ENCODE peak calls at places on chromosome 2, in five cellular contexts. J, R, K, X and W are unnamed samples.

GRCh38 chr2:197121255-197121654 is 189.3 kb downstream of the ANKRD44 start:
- DNase-seq in J (no peak), R (no peak), K (no peak), X (no peak), W (no peak)

GRCh38 chr2:239937866-239938640 is 87.1 kb downstream of the NDUFA10 start:
- DNase-seq in J (no peak), R (no peak), K (peak; percentile 3), X (no peak), W (peak; percentile 49)

GRCh38 chr2:215503381-215503780 is 67.5 kb upstream of the FN1 start:
- DNase-seq in J (no peak), R (no peak), K (no peak), X (no peak), W (no peak)

GRCh38 chr2:37553411-37554156 is 117.9 kb downstream of the CDC42EP3 start:
- DNase-seq in J (no peak), R (no peak), K (no peak), X (no peak), W (no peak)

GRCh38 chr2:72147971-72148369 is 308 bp upstream of the CYP26B1 start:
- DNase-seq in J (no peak), R (no peak), K (no peak), X (no peak), W (no peak)

GRCh38 chr2:161250864-161251436 is 57.3 kb upstream of the PSMD14 start:
- DNase-seq in J (peak; percentile 25), R (no peak), K (no peak), X (no peak), W (no peak)

GRCh38 chr2:24199968-24200590 is 25.2 kb downstream of the FAM228A start:
- DNase-seq in J (no peak), R (no peak), K (no peak), X (no peak), W (no peak)

GRCh38 chr2:233761040-233761769 is 1.1 kb downstream of the UGT1A1 start:
- DNase-seq in J (no peak), R (no peak), K (no peak), X (no peak), W (no peak)

GRCh38 chr2:109351164-109351756 is 222.3 kb downstream of the SH3RF3 start:
- DNase-seq in J (no peak), R (no peak), K (no peak), X (peak; percentile 40), W (peak; percentile 31)

GRCh38 chr2:176643711-176644110 is 374.5 kb downstream of the MTX2 start:
- DNase-seq in J (no peak), R (no peak), K (no peak), X (no peak), W (no peak)

GRCh38 chr2:240733803-240734495 is 42.3 kb downstream of the AQP12A start:
- DNase-seq in J (peak; percentile 35), R (no peak), K (no peak), X (no peak), W (no peak)

GRCh38 chr2:81396417-81397019 is 1092.0 kb upstream of the LRRTM1 start:
- DNase-seq in J (no peak), R (no peak), K (no peak), X (no peak), W (no peak)

GRCh38 chr2:61421611-61422010 is 49.3 kb downstream of the USP34 start:
- DNase-seq in J (peak; percentile 29), R (no peak), K (no peak), X (no peak), W (no peak)

GRCh38 chr2:25381502-25381901 is 39.8 kb upstream of the DNMT3A start:
- DNase-seq in J (no peak), R (no peak), K (no peak), X (no peak), W (no peak)

GRCh38 chr2:175478369-175478768 is 296.9 kb upstream of the ATP5MC3 start:
- DNase-seq in J (no peak), R (no peak), K (no peak), X (no peak), W (no peak)

GRCh38 chr2:152376968-152377367 is 42.0 kb downstream of the FMNL2 start:
- DNase-seq in J (no peak), R (no peak), K (no peak), X (no peak), W (no peak)

GRCh38 chr2:152379089-152379488 is 44.1 kb downstream of the FMNL2 start:
- DNase-seq in J (no peak), R (no peak), K (no peak), X (no peak), W (no peak)

GRCh38 chr2:152372438-152372984 is 37.5 kb downstream of the FMNL2 start:
- DNase-seq in J (no peak), R (no peak), K (no peak), X (no peak), W (no peak)

GRCh38 chr2:152375174-152375573 is 40.2 kb downstream of the FMNL2 start:
- DNase-seq in J (no peak), R (no peak), K (no peak), X (no peak), W (no peak)

DNA sequence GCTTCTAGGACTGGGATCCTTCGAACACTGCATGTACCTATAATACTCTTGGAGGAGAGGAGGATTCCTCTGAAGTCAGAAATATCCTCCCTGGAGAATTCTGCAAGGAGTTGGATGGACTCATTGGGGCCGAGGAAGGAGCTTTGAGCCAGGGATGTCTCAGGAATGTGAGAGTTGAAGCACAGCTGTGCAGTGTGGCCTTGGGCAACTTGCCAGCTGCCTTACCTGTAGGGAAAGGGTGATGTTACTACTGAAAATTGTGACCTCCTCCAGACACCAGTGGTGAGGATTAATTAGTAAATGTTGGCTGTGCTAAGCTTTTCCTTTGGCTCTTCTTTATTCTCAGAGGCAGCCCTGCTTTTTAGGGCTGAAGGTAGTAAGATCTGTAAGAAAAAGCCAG is 41.4 kb downstream of the FMNL2 start:
- DNase-seq in J (no peak), R (no peak), K (no peak), X (no peak), W (no peak)
- TF ChIP-seq CTCF in J (no peak), R (no peak), K (no peak), X (no peak), W (no peak)

DNA sequence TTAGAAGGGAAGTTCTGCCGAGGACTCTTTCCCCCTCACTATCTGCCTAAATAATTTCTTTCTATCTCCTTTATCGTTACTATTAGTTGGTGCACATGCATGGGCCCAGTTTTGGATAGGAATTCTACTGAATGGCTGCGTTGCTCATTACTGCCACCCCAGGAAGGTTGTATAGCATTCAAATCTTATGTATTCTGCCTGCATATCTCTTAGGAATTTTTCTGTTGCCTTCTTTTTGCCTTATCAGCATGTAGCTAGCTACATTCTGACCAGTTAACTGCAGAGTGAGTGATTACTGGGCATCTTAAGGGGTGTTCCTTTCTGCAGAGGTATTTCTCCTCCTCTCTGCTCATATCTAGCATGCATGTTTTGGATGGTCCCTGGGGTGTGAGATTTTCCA is 239.6 kb downstream of the TDRD15 start:
- DNase-seq in J (no peak), R (no peak), K (no peak), X (no peak), W (no peak)
- TF ChIP-seq CTCF in J (no peak), R (no peak), K (no peak), X (no peak), W (no peak)

GRCh38 chr2:74671479-74671878 is 17.4 kb downstream of the SEMA4F start:
- DNase-seq in J (no peak), R (no peak), K (no peak), X (no peak), W (no peak)

GRCh38 chr2:74670263-74670662 is 16.2 kb downstream of the SEMA4F start:
- DNase-seq in J (no peak), R (no peak), K (no peak), X (no peak), W (no peak)

GRCh38 chr2:74673821-74674528 is 19.9 kb downstream of the SEMA4F start:
- DNase-seq in J (no peak), R (no peak), K (no peak), X (no peak), W (no peak)

GRCh38 chr2:74679615-74680014 is 25.6 kb downstream of the SEMA4F start:
- DNase-seq in J (no peak), R (no peak), K (no peak), X (no peak), W (no peak)

DNA sequence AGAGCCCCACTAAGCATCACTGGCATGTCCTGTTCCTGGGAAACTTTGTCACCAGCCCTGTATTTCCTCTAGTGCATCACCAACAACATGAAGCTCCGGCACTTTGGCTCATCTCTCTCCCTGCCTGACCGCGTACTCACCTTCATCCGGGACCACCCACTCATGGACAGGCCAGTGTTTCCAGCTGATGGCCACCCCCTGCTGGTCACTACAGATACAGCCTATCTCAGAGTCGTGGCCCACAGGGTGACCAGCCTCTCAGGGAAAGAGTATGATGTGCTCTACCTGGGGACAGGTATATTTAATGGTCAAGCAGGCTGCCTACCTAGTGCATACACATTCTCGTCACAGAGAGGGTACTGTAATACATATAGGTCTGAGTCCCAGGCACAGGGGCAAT is 21.0 kb downstream of the SEMA4F start:
- DNase-seq in J (no peak), R (no peak), K (no peak), X (no peak), W (no peak)
- TF ChIP-seq CTCF in J (no peak), R (no peak), K (no peak), X (no peak), W (no peak)

GRCh38 chr2:26521054-26521912 is 43.4 kb upstream of the OTOF start:
- DNase-seq in J (peak; percentile 20), R (no peak), K (no peak), X (no peak), W (no peak)
- TF ChIP-seq CTCF in J (peak; percentile 41), R (peak; percentile 36), K (no peak), X (no peak), W (no peak)

GRCh38 chr2:224039080-224039769 is at the start of gene SERPINE2:
- DNase-seq in J (peak; percentile 12), R (peak; percentile 59), K (peak; percentile 36), X (peak; percentile 43), W (no peak)
- TF ChIP-seq CTCF in J (no peak), R (peak; percentile 24), K (peak; percentile 30), X (peak; percentile 64), W (no peak)

GRCh38 chr2:38720613-38721241 is 30.4 kb downstream of the SRSF7 start:
- DNase-seq in J (peak; percentile 38), R (peak; percentile 56), K (peak; percentile 90), X (peak; percentile 97), W (no peak)

GRCh38 chr2:38723173-38723572 is 28.0 kb downstream of the SRSF7 start:
- DNase-seq in J (no peak), R (no peak), K (no peak), X (no peak), W (no peak)

GRCh38 chr2:38719706-38720105 is 31.5 kb downstream of the SRSF7 start:
- DNase-seq in J (no peak), R (no peak), K (no peak), X (no peak), W (no peak)

DNA sequence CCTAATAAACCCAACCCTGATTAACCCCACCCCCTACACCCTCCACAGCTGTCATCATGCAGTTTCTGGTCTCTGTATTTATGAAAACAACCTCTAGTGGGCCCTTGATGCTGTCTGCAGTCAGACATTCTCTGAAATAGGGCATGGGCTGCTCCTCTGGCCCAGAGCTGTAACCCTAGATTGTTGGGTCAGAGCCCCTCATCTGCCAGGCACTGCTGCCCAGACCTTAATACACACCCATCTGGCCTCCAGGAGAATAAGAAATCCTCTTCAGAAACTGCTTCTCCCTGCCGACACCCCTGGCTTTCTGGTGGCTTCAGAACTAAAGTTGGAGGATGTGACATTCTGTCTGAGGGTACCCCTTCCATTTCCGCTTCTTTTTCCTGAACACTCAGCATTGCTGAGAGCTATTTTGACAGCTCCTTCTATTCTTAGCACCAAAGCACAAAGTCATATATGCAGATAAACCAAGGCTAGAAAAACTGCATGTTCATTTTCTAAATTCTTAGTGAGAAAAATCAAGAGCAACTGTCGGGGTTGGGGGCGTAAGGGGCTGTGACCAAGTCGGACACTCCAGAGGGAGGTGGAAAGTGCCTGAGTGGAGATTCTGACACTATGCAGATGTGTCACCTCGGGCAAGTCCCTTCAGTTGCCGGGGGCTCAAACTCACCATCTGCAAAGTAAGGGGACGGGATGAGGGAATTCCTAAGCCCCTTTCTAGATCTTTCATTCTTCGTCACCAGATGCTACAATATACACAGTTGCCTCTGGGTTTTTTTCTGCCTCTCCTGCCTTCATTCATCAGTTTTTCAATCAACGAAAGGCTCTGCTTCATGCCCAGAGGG is 28.7 kb downstream of the SRSF7 start:
- DNase-seq in J (no peak), R (no peak), K (no peak), X (no peak), W (no peak)
- TF ChIP-seq CTCF in J (no peak), R (no peak), K (no peak), X (no peak), W (no peak)